ENCODE peak calls at places on chromosomes 3 and 15, in eight cellular contexts. P is psoas muscle; Q is CD8-positive, alpha-beta T cell; Y is foreskin fibroblast; K is body of pancreas; I is AG10803; N is AG04450; L is lower lobe of right lung. Z is an unnamed sample.

GRCh38 chr3:158794206-158794605 is 7.6 kb upstream of the MFSD1 start:
- DNase-seq in P (no peak), Q (no peak), Y (no peak), K (no peak), I (no peak), N (no peak), L (no peak), Z (no peak)

GRCh38 chr3:171829841-171830559 is 13.1 kb upstream of the TMEM212 start:
- DNase-seq in P (peak), Q (no peak), Y (peak), K (peak), I (peak), N (no peak), L (peak), Z (peak)

GRCh38 chr3:52380023-52380422 is 63.9 kb downstream of the DNAH1 start:
- DNase-seq in P (no peak), Q (no peak), Y (no peak), K (no peak), I (no peak), N (no peak), L (no peak), Z (no peak)

GRCh38 chr3:108044699-108045098 is 46.1 kb downstream of the CD47 start:
- DNase-seq in P (no peak), Q (no peak), Y (no peak), K (no peak), I (no peak), N (no peak), L (no peak), Z (no peak)

GRCh38 chr3:168096210-168096795 is 579 bp upstream of the GOLIM4 start:
- DNase-seq in P (peak), Q (no peak), Y (peak), K (peak), I (peak), N (peak), L (peak), Z (peak)

GRCh38 chr3:64493149-64493548 is 194.7 kb downstream of the ADAMTS9 start:
- DNase-seq in P (no peak), Q (no peak), Y (no peak), K (no peak), I (no peak), N (no peak), L (no peak), Z (no peak)

GRCh38 chr15:40436116-40436891 is 4.4 kb upstream of the BAHD1 start:
- DNase-seq in P (no peak), Q (no peak), Y (peak), K (peak), I (no peak), N (no peak), L (no peak), Z (peak)

GRCh38 chr3:186901135-186901734 is 29.1 kb upstream of the ST6GAL1 start:
- DNase-seq in P (no peak), Q (no peak), Y (peak), K (no peak), I (peak), N (no peak), L (no peak), Z (no peak)

GRCh38 chr15:26773917-26774316 is 1.1 kb upstream of the GABRB3 start:
- DNase-seq in P (no peak), Q (no peak), Y (peak), K (no peak), I (no peak), N (no peak), L (no peak), Z (no peak)

DNA sequence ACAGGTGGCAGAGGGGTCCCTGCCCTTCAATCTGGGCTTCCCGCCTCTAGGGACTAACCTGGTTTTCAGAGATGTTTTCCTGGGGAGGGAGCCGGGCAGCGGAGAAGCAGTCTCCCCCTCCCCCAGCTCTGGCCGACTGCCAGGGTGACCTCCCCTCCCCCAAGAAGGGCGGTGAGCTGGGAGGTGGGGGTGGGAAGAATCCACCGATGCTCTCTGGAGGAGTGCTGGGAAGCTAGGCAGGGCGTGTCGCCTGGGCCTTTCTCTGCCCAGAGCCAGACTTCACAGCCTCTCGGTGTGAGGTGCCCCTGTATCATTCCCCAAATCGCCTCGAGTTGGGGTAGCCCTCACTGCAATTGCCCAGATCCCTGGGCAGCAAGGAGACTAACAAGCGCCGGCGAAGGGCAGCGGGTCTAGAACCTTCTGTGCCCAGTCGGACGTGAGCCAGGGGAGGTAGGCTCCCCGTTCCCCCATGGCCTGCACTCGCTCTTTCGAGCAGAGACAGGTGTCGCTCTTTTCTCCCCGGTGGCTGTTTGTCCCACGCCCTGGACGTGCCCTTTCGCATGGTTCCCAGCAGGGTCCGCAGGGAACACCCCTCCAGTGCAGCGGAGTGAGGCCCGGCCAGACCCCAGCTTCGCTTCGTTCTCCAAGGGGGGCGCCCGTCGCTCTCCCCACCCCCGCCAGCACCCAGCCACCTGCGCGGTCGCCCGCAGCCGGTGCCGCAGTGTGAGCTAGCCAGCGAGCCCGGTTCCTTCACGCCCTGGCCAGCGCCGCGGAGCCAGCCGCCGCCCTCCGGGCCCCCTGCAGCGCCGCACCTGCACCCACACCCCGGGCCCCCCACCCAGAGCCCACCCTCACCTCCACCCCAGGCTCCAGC is 1.1 kb downstream of the RAB6B start:
- DNase-seq in P (no peak), Q (no peak), Y (no peak), K (peak), I (no peak), N (no peak), L (peak), Z (no peak)
- H3K4me3 ChIP-seq in P (peak), Q (no peak), Y (peak), K (peak), I (peak), N (peak), L (peak), Z (no peak)

GRCh38 chr15:64454282-64454681 is 6.1 kb upstream of the ZNF609 start:
- DNase-seq in P (no peak), Q (no peak), Y (no peak), K (no peak), I (no peak), N (no peak), L (no peak), Z (no peak)
- TF ChIP-seq CTCF in P (no peak), Q (no peak), Y (no peak), K (no peak), I (no peak), N (no peak), L (no peak), Z (no peak)

DNA sequence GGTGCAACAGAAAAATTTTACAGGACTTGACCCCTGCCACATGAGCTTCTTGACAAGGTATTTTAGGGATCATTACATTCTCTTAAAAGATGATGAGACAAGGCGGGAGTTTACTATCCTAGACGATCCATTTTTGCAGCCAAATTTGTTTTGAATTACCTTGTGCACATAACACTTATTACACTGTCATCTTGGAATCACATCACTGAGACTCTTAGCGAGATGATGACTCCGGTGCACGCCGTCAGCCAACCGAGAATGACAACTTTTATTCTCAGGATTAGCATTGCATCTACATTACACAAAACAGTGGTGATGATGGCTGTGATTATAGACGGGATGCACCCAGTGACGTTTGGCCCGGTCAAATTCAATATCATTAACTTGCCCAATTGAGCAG is 216.1 kb downstream of the PDZRN3 start:
- DNase-seq in P (no peak), Q (no peak), Y (no peak), K (no peak), I (no peak), N (no peak), L (no peak), Z (no peak)
- H3K4me3 ChIP-seq in P (no peak), Q (no peak), Y (no peak), K (no peak), I (no peak), N (no peak), L (no peak), Z (no peak)

GRCh38 chr3:185625784-185626183 is 39.7 kb downstream of the SENP2 start:
- DNase-seq in P (no peak), Q (no peak), Y (no peak), K (no peak), I (no peak), N (no peak), L (no peak), Z (no peak)
- TF ChIP-seq CTCF in P (no peak), Q (no peak), Y (no peak), K (no peak), I (no peak), N (no peak), L (no peak), Z (no peak)

GRCh38 chr3:49867400-49867799 is 2.3 kb downstream of the CAMKV start:
- DNase-seq in P (no peak), Q (no peak), Y (no peak), K (no peak), I (no peak), N (no peak), L (no peak), Z (no peak)

GRCh38 chr3:49871536-49872157 is 1.9 kb upstream of the CAMKV start:
- DNase-seq in P (no peak), Q (no peak), Y (no peak), K (no peak), I (no peak), N (no peak), L (no peak), Z (no peak)

GRCh38 chr3:49867871-49868321 is 1.8 kb downstream of the CAMKV start:
- DNase-seq in P (no peak), Q (no peak), Y (peak), K (no peak), I (peak), N (no peak), L (no peak), Z (no peak)

GRCh38 chr3:49868951-49869454 is 703 bp downstream of the CAMKV start:
- DNase-seq in P (no peak), Q (no peak), Y (no peak), K (no peak), I (no peak), N (no peak), L (no peak), Z (no peak)

DNA sequence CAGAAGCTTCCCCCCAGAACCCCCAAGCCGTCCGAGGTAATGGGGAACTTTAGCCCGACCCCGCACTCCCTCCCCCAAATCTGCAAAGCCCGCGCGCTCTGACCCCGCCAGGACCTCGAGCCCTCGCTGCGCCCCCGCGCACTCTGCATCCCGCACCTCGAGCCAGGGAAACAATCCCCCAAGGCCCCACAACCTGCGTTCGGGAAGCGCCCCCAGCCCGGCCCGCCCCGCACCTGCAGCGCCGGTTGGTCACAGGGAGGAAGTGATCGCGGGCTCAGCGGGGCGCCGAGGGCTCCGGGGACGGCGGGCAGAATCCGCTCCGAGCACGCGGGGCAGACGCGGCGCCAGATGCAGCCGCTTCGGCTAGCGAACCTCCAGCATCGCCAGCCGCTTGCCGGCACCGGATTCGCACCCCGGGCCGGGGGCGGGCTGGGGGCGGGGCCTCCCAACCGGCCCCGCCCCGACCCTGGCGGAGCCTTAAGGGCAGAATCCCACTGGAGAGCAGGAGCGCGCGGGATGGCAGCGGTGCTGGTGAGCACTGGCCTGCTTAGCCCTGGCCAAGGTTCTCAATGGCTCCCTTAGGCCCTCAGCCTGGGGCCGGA is at the start of gene CAMKV:
- DNase-seq in P (no peak), Q (no peak), Y (peak), K (peak), I (no peak), N (no peak), L (no peak), Z (peak)
- H3K4me3 ChIP-seq in P (peak), Q (peak), Y (no peak), K (no peak), I (no peak), N (peak), L (peak), Z (no peak)

GRCh38 chr3:39262842-39263241 is 17.0 kb downstream of the CX3CR1 start:
- DNase-seq in P (no peak), Q (no peak), Y (no peak), K (no peak), I (no peak), N (no peak), L (no peak), Z (no peak)

GRCh38 chr3:39260318-39260717 is 19.5 kb downstream of the CX3CR1 start:
- DNase-seq in P (no peak), Q (no peak), Y (no peak), K (no peak), I (no peak), N (no peak), L (no peak), Z (no peak)

GRCh38 chr3:39263576-39263975 is 16.3 kb downstream of the CX3CR1 start:
- DNase-seq in P (no peak), Q (no peak), Y (no peak), K (no peak), I (no peak), N (no peak), L (no peak), Z (no peak)

GRCh38 chr3:39261726-39262125 is 18.1 kb downstream of the CX3CR1 start:
- DNase-seq in P (no peak), Q (no peak), Y (no peak), K (no peak), I (no peak), N (no peak), L (no peak), Z (no peak)

GRCh38 chr3:39260957-39261356 is 18.9 kb downstream of the CX3CR1 start:
- DNase-seq in P (peak), Q (no peak), Y (peak), K (peak), I (peak), N (peak), L (peak), Z (peak)
- TF ChIP-seq CTCF in P (peak), Q (peak), Y (peak), K (peak), I (peak), N (peak), L (peak), Z (no peak)

GRCh38 chr15:83205725-83206324 is 1.8 kb downstream of the HDGFL3 start:
- DNase-seq in P (no peak), Q (no peak), Y (peak), K (no peak), I (peak), N (no peak), L (no peak), Z (no peak)

GRCh38 chr15:83200589-83200988 is 7.0 kb downstream of the HDGFL3 start:
- DNase-seq in P (no peak), Q (no peak), Y (no peak), K (no peak), I (peak), N (no peak), L (no peak), Z (no peak)

GRCh38 chr15:83206387-83206970 is 1.1 kb downstream of the HDGFL3 start:
- DNase-seq in P (no peak), Q (no peak), Y (peak), K (no peak), I (no peak), N (no peak), L (no peak), Z (no peak)

GRCh38 chr15:83204697-83205096 is 2.9 kb downstream of the HDGFL3 start:
- DNase-seq in P (no peak), Q (no peak), Y (no peak), K (no peak), I (no peak), N (no peak), L (no peak), Z (no peak)

DNA sequence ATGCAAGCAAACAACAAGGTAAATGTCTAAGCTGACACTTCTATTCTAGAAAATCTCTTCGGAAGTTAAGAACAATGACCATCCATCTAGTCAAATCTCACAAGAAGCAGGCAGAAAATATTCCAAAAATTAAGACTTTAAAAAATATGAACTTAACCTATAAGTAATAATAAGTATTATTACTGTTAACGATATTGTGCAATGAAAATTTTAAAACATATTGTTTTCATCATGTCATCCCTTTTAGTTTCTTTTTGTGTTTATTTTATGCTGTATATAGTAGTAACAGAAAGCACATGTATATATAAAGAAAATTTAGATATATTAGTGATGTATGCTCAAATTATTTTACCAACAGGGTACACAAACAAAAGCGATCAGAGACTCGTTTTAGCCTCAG is 4.1 kb downstream of the HDGFL3 start:
- DNase-seq in P (no peak), Q (no peak), Y (no peak), K (no peak), I (no peak), N (no peak), L (no peak), Z (no peak)
- H3K4me3 ChIP-seq in P (no peak), Q (no peak), Y (no peak), K (no peak), I (no peak), N (no peak), L (no peak), Z (no peak)

GRCh38 chr3:50352762-50353161 is 2.1 kb downstream of the CYB561D2 start:
- DNase-seq in P (no peak), Q (no peak), Y (peak), K (no peak), I (no peak), N (no peak), L (no peak), Z (no peak)
- TF ChIP-seq CTCF in P (no peak), Q (no peak), Y (peak), K (no peak), I (peak), N (peak), L (no peak), Z (no peak)

GRCh38 chr15:47439146-47439869 is 278.0 kb upstream of the SEMA6D start:
- DNase-seq in P (no peak), Q (no peak), Y (peak), K (no peak), I (no peak), N (no peak), L (no peak), Z (no peak)

GRCh38 chr15:47443839-47444238 is 273.5 kb upstream of the SEMA6D start:
- DNase-seq in P (no peak), Q (no peak), Y (no peak), K (no peak), I (no peak), N (no peak), L (no peak), Z (no peak)

GRCh38 chr15:47442366-47442765 is 274.9 kb upstream of the SEMA6D start:
- DNase-seq in P (no peak), Q (no peak), Y (no peak), K (no peak), I (no peak), N (no peak), L (no peak), Z (no peak)

GRCh38 chr15:47437492-47437891 is 279.8 kb upstream of the SEMA6D start:
- DNase-seq in P (no peak), Q (no peak), Y (no peak), K (no peak), I (no peak), N (no peak), L (no peak), Z (no peak)

DNA sequence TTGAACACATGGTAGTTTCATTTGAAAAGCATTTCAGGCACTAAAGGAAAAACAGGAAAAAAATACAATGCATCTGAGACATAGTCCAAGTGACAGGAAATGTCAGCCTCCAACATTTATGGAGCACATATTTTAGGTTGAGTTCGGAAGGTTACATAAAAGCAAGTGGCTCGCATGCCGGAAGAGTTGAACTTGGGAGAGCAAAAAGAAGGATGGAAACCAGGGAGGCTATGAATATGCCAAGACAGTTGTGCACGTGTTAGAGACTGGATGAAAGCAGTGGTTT is 277.5 kb upstream of the SEMA6D start:
- DNase-seq in P (no peak), Q (no peak), Y (no peak), K (no peak), I (peak), N (no peak), L (no peak), Z (no peak)
- H3K4me3 ChIP-seq in P (no peak), Q (no peak), Y (no peak), K (no peak), I (no peak), N (no peak), L (no peak), Z (no peak)